ENCODE peak calls at places on chromosomes 16 and 17, in seven cellular contexts. Y is A549, B is K562, X is breast epithelium, O is IMR-90, I is spleen, D is tibial nerve. P is an unnamed sample.

GRCh38 chr17:82970067-82970466 is 109.3 kb upstream of the METRNL start:
- DNase-seq in Y (no peak), B (no peak), X (no peak), O (no peak), I (no peak), D (no peak), P (no peak)

GRCh38 chr17:61422116-61422799 is 22.6 kb downstream of the TBX2 start:
- DNase-seq in Y (no peak), B (peak; percentile 1), X (no peak), O (no peak), I (no peak), D (no peak), P (no peak)

GRCh38 chr17:66354981-66355380 is 52.6 kb downstream of the PRKCA start:
- DNase-seq in Y (no peak), B (no peak), X (no peak), O (peak; percentile 73), I (no peak), D (no peak), P (no peak)

GRCh38 chr17:31695456-31696090 is 163.5 kb downstream of the COPRS start:
- DNase-seq in Y (no peak), B (no peak), X (no peak), O (peak; percentile 50), I (no peak), D (no peak), P (no peak)

GRCh38 chr16:20683812-20684211 is 13.7 kb downstream of the ACSM1 start:
- DNase-seq in Y (no peak), B (no peak), X (no peak), O (no peak), I (no peak), D (no peak), P (no peak)

GRCh38 chr16:180921-181667 is 835 bp downstream of the HBQ1 start:
- DNase-seq in Y (peak; percentile 88), B (peak; percentile 88), X (peak; percentile 74), O (peak; percentile 58), I (peak; percentile 95), D (peak; percentile 50), P (peak; percentile 27)

GRCh38 chr16:19127674-19128131 is 13.9 kb downstream of the ITPRIPL2 start:
- DNase-seq in Y (no peak), B (no peak), X (no peak), O (no peak), I (no peak), D (no peak), P (no peak)

GRCh38 chr16:14193316-14193871 is 122.3 kb downstream of the MRTFB start:
- DNase-seq in Y (no peak), B (no peak), X (no peak), O (no peak), I (no peak), D (no peak), P (no peak)

GRCh38 chr17:40311575-40311974 is 2.6 kb downstream of the RARA start:
- DNase-seq in Y (no peak), B (no peak), X (peak; percentile 81), O (no peak), I (peak; percentile 79), D (peak; percentile 33), P (peak; percentile 95)

GRCh38 chr16:61480250-61480649 is 556.0 kb downstream of the CDH8 start:
- DNase-seq in Y (no peak), B (no peak), X (no peak), O (no peak), I (no peak), D (no peak), P (no peak)

GRCh38 chr17:79633154-79633553 is 22.3 kb upstream of the RBFOX3 start:
- DNase-seq in Y (no peak), B (no peak), X (peak; percentile 49), O (no peak), I (peak; percentile 56), D (no peak), P (no peak)

GRCh38 chr17:55446581-55447205 is 25.1 kb upstream of the MMD start:
- DNase-seq in Y (peak; percentile 88), B (no peak), X (no peak), O (no peak), I (no peak), D (no peak), P (no peak)

GRCh38 chr17:80539022-80539421 is 5.6 kb upstream of the RPTOR start:
- DNase-seq in Y (peak; percentile 34), B (no peak), X (no peak), O (no peak), I (peak; percentile 35), D (no peak), P (no peak)

GRCh38 chr17:77140166-77140877 is 447 bp upstream of the SEC14L1 start:
- DNase-seq in Y (peak; percentile 99), B (peak; percentile 98), X (peak; percentile 99), O (peak; percentile 96), I (peak; percentile 100), D (peak; percentile 99), P (peak; percentile 100)
- TF ChIP-seq CTCF in Y (no peak), B (no peak), X (peak; percentile 32), O (no peak), I (peak; percentile 32), D (no peak), P (no peak)

DNA sequence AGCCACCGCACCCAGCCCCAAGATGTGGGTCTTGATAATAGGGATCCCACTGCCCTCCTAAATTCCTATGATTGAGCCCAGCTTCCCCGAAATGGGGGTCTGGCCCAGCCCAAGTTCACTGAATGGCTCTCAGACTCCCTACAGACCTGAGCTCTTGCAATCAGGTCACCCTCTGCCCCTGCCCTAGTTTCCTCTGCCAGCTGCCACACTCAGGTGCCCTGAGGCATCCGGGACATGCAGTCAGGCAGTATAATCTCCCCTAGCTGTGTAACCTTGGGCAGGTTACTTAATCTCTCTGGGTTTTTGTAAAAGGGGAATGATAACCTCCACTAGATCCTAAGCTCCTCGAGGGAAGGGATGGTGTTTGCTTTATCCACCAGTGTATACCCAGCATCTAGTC is 61.1 kb upstream of the TOB1 start:
- DNase-seq in Y (no peak), B (no peak), X (no peak), O (no peak), I (no peak), D (no peak), P (no peak)
- H3K4me3 ChIP-seq in Y (no peak overlapping the region), B (no peak overlapping the region), X (no peak overlapping the region), O (no peak overlapping the region), I (no peak overlapping the region), D (no peak overlapping the region), P (no peak overlapping the region)

GRCh38 chr17:64975318-64976087 is 56.2 kb upstream of the LRRC37A3 start:
- DNase-seq in Y (peak; percentile 98), B (peak; percentile 95), X (peak; percentile 94), O (peak; percentile 87), I (peak; percentile 99), D (peak; percentile 91), P (peak; percentile 99)
- TF ChIP-seq POLR2A in Y (peak; percentile 75), B (peak; percentile 91), X (peak; percentile 93), O (peak; percentile 74), I (peak; percentile 63), D (peak; percentile 96), P (peak; percentile 86)

GRCh38 chr17:2366747-2367494 is 29.6 kb downstream of the SGSM2 start:
- DNase-seq in Y (peak; percentile 44), B (peak; percentile 32), X (no peak), O (no peak), I (no peak), D (no peak), P (no peak)
- TF ChIP-seq CTCF in Y (peak; percentile 43), B (peak; percentile 42), X (no peak), O (peak; percentile 10), I (no peak), D (no peak), P (no peak)

GRCh38 chr16:73793286-73793685 is 503.3 kb upstream of the PSMD7 start:
- DNase-seq in Y (no peak), B (no peak), X (no peak), O (no peak), I (no peak), D (no peak), P (no peak)

GRCh38 chr16:73792199-73793108 is 504.2 kb upstream of the PSMD7 start:
- DNase-seq in Y (no peak), B (no peak), X (no peak), O (no peak), I (no peak), D (no peak), P (no peak)

GRCh38 chr16:73797115-73797514 is 499.5 kb upstream of the PSMD7 start:
- DNase-seq in Y (no peak), B (no peak), X (no peak), O (no peak), I (no peak), D (no peak), P (no peak)

DNA sequence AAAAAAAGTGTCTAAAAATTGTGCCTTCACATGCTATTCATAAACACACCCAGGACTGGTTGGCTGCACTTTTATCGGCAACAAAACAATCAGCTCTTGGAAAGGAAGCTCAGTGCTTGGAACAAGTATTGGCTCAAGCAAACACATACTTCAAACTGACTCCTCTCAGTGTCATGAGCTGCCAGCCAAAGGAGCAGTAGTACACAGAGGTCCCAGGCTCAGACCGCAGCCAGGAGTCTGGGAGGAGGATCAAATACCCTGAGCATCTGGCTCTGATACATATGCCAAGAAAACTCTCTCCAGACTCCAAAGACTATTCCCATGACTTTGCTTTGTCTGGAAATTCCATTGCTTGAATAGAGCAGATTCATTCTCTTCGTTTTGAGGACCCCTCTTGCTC is 501.7 kb upstream of the PSMD7 start:
- DNase-seq in Y (no peak), B (no peak), X (no peak), O (no peak), I (no peak), D (no peak), P (no peak)
- H3K4me3 ChIP-seq in Y (no peak overlapping the region), B (no peak overlapping the region), X (no peak overlapping the region), O (no peak overlapping the region), I (no peak overlapping the region), D (no peak overlapping the region), P (no peak overlapping the region)

GRCh38 chr17:75032896-75033294 is 13.9 kb downstream of the ATP5PD start:
- DNase-seq in Y (peak; percentile 48), B (no peak), X (no peak), O (no peak), I (no peak), D (no peak), P (no peak)

GRCh38 chr17:75033346-75034235 is 13.2 kb downstream of the ATP5PD start:
- DNase-seq in Y (peak; percentile 97), B (peak; percentile 89), X (peak; percentile 95), O (peak; percentile 90), I (peak; percentile 92), D (peak; percentile 95), P (peak; percentile 95)

GRCh38 chr17:75034236-75034908 is 12.4 kb downstream of the ATP5PD start:
- DNase-seq in Y (peak; percentile 97), B (peak; percentile 65), X (peak; percentile 89), O (peak; percentile 85), I (peak; percentile 93), D (peak; percentile 87), P (peak; percentile 84)

GRCh38 chr17:75030161-75030560 is 16.6 kb downstream of the ATP5PD start:
- DNase-seq in Y (no peak), B (no peak), X (no peak), O (no peak), I (no peak), D (no peak), P (no peak)

GRCh38 chr17:75031972-75032895 is 14.5 kb downstream of the ATP5PD start:
- DNase-seq in Y (peak; percentile 86), B (peak; percentile 62), X (peak; percentile 69), O (peak; percentile 84), I (peak; percentile 83), D (peak; percentile 51), P (peak; percentile 96)
- TF ChIP-seq POLR2A in Y (no peak), B (no peak), X (no peak), O (no peak), I (no peak), D (peak; percentile 12), P (no peak)